ENCODE peak calls at places on chromosomes 2 and 18, in six cellular contexts. L, N, R, H, E and M are unnamed samples.

GRCh38 chr2:122136071-122136470 is 380.6 kb downstream of the TSN start:
- DNase-seq in H (peak; percentile 47), L (no peak), N (no peak), E (peak; percentile 16), R (peak; percentile 45), M (peak; percentile 76)

GRCh38 chr18:3722662-3723433 is 272.9 kb downstream of the TGIF1 start:
- DNase-seq in H (no peak), N (peak; percentile 55), R (no peak), E (no peak), L (no peak), M (no peak)

GRCh38 chr2:205695460-205695979 is 13.2 kb downstream of the NRP2 start:
- DNase-seq in E (no peak), L (no peak), H (no peak), N (no peak), R (no peak), M (no peak)

GRCh38 chr2:228674155-228674554 is 492.7 kb upstream of the SPHKAP start:
- DNase-seq in H (no peak), E (no peak), R (no peak), L (no peak), N (no peak), M (no peak)

GRCh38 chr2:158006961-158007664 is 94.6 kb upstream of the UPP2 start:
- DNase-seq in R (no peak), E (no peak), N (no peak), L (no peak), H (peak; percentile 13), M (peak; percentile 51)

GRCh38 chr2:195602687-195603086 is 54.3 kb upstream of the SLC39A10 start:
- DNase-seq in L (no peak), E (no peak), N (no peak), H (no peak), R (no peak), M (no peak)

GRCh38 chr2:27194538-27195354 is 17.1 kb upstream of the ATRAID start:
- DNase-seq in L (no peak), H (no peak), N (no peak), E (no peak), R (peak; percentile 32), M (no peak)

GRCh38 chr2:239150125-239151011 is 250.5 kb downstream of the HDAC4 start:
- DNase-seq in H (no peak), L (no peak), R (no peak), N (no peak), E (no peak), M (no peak)

GRCh38 chr2:240626531-240627300 is 1.4 kb downstream of the GPR35 start:
- DNase-seq in R (no peak), H (no peak), N (peak; percentile 53), L (no peak), E (no peak), M (no peak)

GRCh38 chr2:136131961-136132839 is 14.3 kb upstream of the CXCR4 start:
- DNase-seq in E (no peak), L (no peak), R (no peak), H (no peak), N (no peak), M (no peak)

GRCh38 chr2:100196786-100197494 is 54.5 kb upstream of the AFF3 start:
- DNase-seq in H (no peak), R (no peak), E (no peak), L (no peak), N (no peak), M (no peak)

DNA sequence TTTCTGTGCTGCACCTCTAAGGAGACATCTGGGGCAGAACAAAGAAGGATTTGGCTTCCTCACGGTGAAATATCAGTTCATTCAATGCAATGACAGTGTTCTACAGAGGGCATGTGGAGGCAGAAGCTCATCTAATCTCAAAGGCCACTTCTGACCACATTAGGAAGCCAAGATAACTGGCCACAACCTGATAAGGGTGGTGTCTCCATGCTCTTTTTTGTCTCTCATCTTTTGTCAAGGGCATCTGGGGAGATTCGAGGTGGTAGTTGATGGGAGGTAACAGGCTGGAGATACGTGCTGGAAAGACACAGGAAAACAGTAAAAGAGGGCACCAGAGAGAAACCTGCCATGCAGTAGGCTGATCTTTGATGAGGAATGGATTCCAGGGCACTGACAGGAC is 303.9 kb downstream of the LRATD1 start:
- DNase-seq in R (no peak), N (no peak), E (no peak), L (no peak), H (no peak), M (no peak)
- TF ChIP-seq EZH2phosphoT487 in R (no peak), N (no peak), E (no peak), L (no peak), H (no peak), M (no peak)

DNA sequence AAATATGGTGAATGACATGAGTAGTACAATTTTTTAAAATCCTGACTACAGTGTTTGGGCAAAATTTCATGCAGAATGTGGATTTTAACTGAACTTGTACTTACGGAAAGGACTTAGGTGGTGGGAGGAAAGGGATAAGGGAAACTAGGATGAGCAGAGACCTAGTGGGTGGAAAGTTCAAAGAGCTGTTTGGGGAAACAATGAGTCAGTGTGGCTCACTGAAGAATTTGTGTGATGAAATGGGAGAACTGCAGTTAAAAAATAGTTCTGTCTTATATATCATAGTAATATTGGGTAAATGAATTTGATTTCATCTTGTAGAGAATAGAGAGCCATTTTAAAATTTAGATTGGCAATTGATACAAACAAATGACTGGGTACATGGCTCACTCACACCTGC is 220.1 kb upstream of the CTAGE1 start:
- DNase-seq in H (no peak), E (peak; percentile 34), L (no peak), R (peak; percentile 78), N (peak; percentile 17), M (no peak)
- TF ChIP-seq EZH2phosphoT487 in H (no peak), E (no peak), L (no peak), R (no peak), N (no peak), M (no peak)

DNA sequence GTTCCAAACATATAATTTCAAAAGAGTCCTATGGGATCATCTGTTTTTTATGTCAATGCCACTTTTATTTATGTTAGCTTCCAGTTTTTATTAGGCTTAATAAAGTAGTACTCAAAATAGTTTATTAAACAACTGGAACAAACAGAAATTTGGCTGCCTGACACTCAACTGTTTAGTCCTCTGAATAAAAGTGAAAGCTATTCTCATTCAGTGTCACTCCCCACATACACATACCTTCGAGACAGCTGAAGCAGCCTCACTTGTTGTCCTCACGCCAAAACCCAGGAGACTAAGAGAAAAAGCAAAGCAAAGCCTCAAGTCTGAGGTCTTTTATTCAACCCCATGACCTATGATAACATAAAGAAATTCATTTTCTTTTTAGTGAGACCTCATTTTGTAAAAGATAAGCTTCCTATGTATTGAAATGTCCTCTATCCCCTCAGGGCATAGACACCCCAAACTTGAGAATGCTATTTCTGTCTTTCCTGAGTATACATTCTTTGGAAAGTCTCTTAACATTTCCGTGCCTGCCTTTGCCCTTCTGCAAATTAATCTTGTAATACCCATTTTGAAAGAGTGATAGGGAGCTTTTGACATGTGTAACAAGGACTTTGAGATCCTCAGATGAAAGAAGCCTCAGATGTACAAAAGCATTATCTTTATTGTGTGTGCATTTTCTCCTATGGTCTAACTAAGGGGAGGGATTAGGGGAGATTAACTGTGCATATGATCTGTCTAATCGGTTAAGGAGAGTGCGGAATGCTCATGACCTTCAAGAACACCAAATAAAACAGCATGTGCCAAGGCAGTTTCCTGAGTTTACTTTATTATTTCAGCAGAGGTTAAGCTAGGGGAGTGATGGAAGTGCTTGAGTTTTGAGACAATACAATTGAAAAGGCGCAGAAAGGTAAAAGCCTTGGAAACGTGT is 1523.7 kb upstream of the PIK3C3 start:
- DNase-seq in R (no peak), H (no peak), L (no peak), E (no peak), N (peak; percentile 16), M (no peak)
- TF ChIP-seq EZH2phosphoT487 in R (no peak), H (no peak), L (no peak), E (no peak), N (peak; percentile 98), M (no peak)

GRCh38 chr2:127901339-127902072 is 15.8 kb upstream of the AMMECR1L start:
- DNase-seq in E (no peak), H (no peak), L (no peak), N (peak; percentile 42), R (no peak), M (no peak)
- TF ChIP-seq EZH2phosphoT487 in E (no peak), H (no peak), L (no peak), N (no peak), R (no peak), M (no peak)

GRCh38 chr2:85431787-85432186 is 13.3 kb downstream of the SH2D6 start:
- DNase-seq in R (no peak), N (no peak), E (no peak), H (no peak), L (no peak), M (no peak)
- TF ChIP-seq EZH2phosphoT487 in R (no peak), N (no peak), E (no peak), H (no peak), L (no peak), M (no peak)

GRCh38 chr18:8608795-8609673 is at the start of gene RAB12:
- DNase-seq in L (peak; percentile 88), E (peak; percentile 51), N (peak; percentile 95), H (peak; percentile 96), R (peak; percentile 82), M (peak; percentile 87)

GRCh38 chr18:8607776-8608682 is 1.2 kb upstream of the RAB12 start:
- DNase-seq in R (no peak), L (no peak), N (no peak), E (no peak), H (no peak), M (no peak)

GRCh38 chr18:8611916-8612576 is 2.8 kb downstream of the RAB12 start:
- DNase-seq in E (no peak), N (peak; percentile 16), R (peak; percentile 76), H (no peak), L (no peak), M (no peak)

GRCh38 chr18:8610442-8610801 is 1.2 kb downstream of the RAB12 start:
- DNase-seq in L (peak; percentile 24), R (peak; percentile 18), E (no peak), H (peak; percentile 16), N (peak; percentile 30), M (no peak)

GRCh38 chr18:8609711-8610441 is 639 bp downstream of the RAB12 start:
- DNase-seq in E (no peak), R (no peak), H (peak; percentile 40), N (peak; percentile 34), L (peak; percentile 19), M (no peak)
- TF ChIP-seq EZH2phosphoT487 in E (no peak), R (no peak), H (no peak), N (no peak), L (no peak), M (no peak)